ENCODE peak calls at places on chromosomes 5 and 9, in four cellular contexts. One of them, this sample, is unnamed.

GRCh38 chr9:74521009-74521408 is 23.9 kb downstream of the RORB start:
- DNase-seq in EH: no peak
- DNase-seq in neuronal stem cell: no peak
- DNase-seq in H1: no peak
- DNase-seq in this sample: no peak

GRCh38 chr9:85715587-85715986 is 26.2 kb downstream of the AGTPBP1 start:
- DNase-seq in EH: no peak
- DNase-seq in neuronal stem cell: no peak
- DNase-seq in H1: no peak
- DNase-seq in this sample: no peak

GRCh38 chr5:76270214-76270613 is 132.9 kb upstream of the IQGAP2 start:
- DNase-seq in EH: no peak
- DNase-seq in neuronal stem cell: no peak
- DNase-seq in H1: no peak
- DNase-seq in this sample: no peak

GRCh38 chr5:107466233-107466769 is 204.4 kb downstream of the EFNA5 start:
- DNase-seq in EH: peak; percentile 55
- DNase-seq in neuronal stem cell: peak; percentile 46
- DNase-seq in H1: no peak
- DNase-seq in this sample: peak; percentile 12

GRCh38 chr5:44932922-44933585 is 124.3 kb downstream of the MRPS30 start:
- DNase-seq in EH: no peak
- DNase-seq in neuronal stem cell: no peak
- DNase-seq in H1: no peak
- DNase-seq in this sample: no peak

GRCh38 chr9:111944467-111944866 is 47.9 kb downstream of the UGCG start:
- DNase-seq in EH: no peak
- DNase-seq in neuronal stem cell: no peak
- DNase-seq in H1: no peak
- DNase-seq in this sample: no peak

GRCh38 chr5:98205691-98206461 is 567.6 kb upstream of the RGMB start:
- DNase-seq in EH: peak; percentile 50
- DNase-seq in neuronal stem cell: no peak
- DNase-seq in H1: no peak
- DNase-seq in this sample: no peak

GRCh38 chr5:57834829-57835554 is 352.4 kb upstream of the ACTBL2 start:
- DNase-seq in EH: peak; percentile 63
- DNase-seq in neuronal stem cell: peak; percentile 26
- DNase-seq in H1: peak; percentile 46
- DNase-seq in this sample: peak; percentile 17

GRCh38 chr9:127395491-127396252 is 1.3 kb upstream of the SLC2A8 start:
- DNase-seq in EH: no peak
- DNase-seq in neuronal stem cell: no peak
- DNase-seq in H1: no peak
- DNase-seq in this sample: no peak

GRCh38 chr5:173917788-173918786 is 29.9 kb downstream of the CPEB4 start:
- DNase-seq in EH: peak; percentile 86
- DNase-seq in neuronal stem cell: peak; percentile 83
- DNase-seq in H1: no peak
- DNase-seq in this sample: peak; percentile 76

GRCh38 chr5:170408866-170409265 is 19.7 kb upstream of the KCNMB1 start:
- DNase-seq in EH: no peak
- DNase-seq in neuronal stem cell: no peak
- DNase-seq in H1: no peak
- DNase-seq in this sample: no peak

GRCh38 chr5:170293273-170293672 is 4.3 kb downstream of the LCP2 start:
- DNase-seq in EH: no peak
- DNase-seq in neuronal stem cell: no peak
- DNase-seq in H1: no peak
- DNase-seq in this sample: no peak

GRCh38 chr5:111583761-111584203 is 71.4 kb upstream of the STARD4 start:
- DNase-seq in EH: peak; percentile 65
- DNase-seq in neuronal stem cell: no peak
- DNase-seq in H1: no peak
- DNase-seq in this sample: no peak

GRCh38 chr9:102185962-102186361 is 447.5 kb upstream of the GRIN3A start:
- DNase-seq in EH: no peak
- DNase-seq in neuronal stem cell: no peak
- DNase-seq in H1: no peak
- DNase-seq in this sample: no peak

GRCh38 chr5:175689147-175689991 is 31.5 kb downstream of the HRH2 start:
- DNase-seq in EH: no peak
- DNase-seq in neuronal stem cell: no peak
- DNase-seq in H1: no peak
- DNase-seq in this sample: no peak

GRCh38 chr9:108762348-108763055 is 93.3 kb downstream of the ACTL7B start:
- DNase-seq in EH: no peak
- DNase-seq in neuronal stem cell: no peak
- DNase-seq in H1: no peak
- DNase-seq in this sample: no peak

GRCh38 chr5:96133337-96134094 is 171.9 kb upstream of the ELL2 start:
- DNase-seq in EH: peak; percentile 80
- DNase-seq in neuronal stem cell: no peak
- DNase-seq in H1: no peak
- DNase-seq in this sample: no peak

GRCh38 chr5:147763791-147764525 is 18.6 kb downstream of the JAKMIP2 start:
- DNase-seq in EH: peak; percentile 59
- DNase-seq in neuronal stem cell: no peak
- DNase-seq in H1: no peak
- DNase-seq in this sample: no peak

GRCh38 chr5:140141241-140141640 is 15.5 kb downstream of the IGIP start:
- DNase-seq in EH: peak; percentile 60
- DNase-seq in neuronal stem cell: no peak
- DNase-seq in H1: no peak
- DNase-seq in this sample: no peak

GRCh38 chr5:78845487-78845886 is 139.6 kb downstream of the ARSB start:
- DNase-seq in EH: peak; percentile 20
- DNase-seq in neuronal stem cell: no peak
- DNase-seq in H1: no peak
- DNase-seq in this sample: no peak

GRCh38 chr5:6753851-6754250 is 40.6 kb downstream of the TENT4A start:
- DNase-seq in EH: no peak
- DNase-seq in neuronal stem cell: no peak
- DNase-seq in H1: no peak
- DNase-seq in this sample: no peak

GRCh38 chr5:157080291-157080690 is 21.4 kb upstream of the HAVCR1 start:
- DNase-seq in EH: no peak
- DNase-seq in neuronal stem cell: no peak
- DNase-seq in H1: no peak
- DNase-seq in this sample: no peak

This sample was measured in HEK293T.